ENCODE peak calls at places on chromosomes 3 and 15, in five cellular contexts. One of them, this sample, is unnamed.
A peak's percentile ranks its signal among the peaks of the same experiment; 100 is the strongest.

GRCh38 chr3:89179355-89179997 is 72.1 kb downstream of the EPHA3 start:
- DNase-seq in PC-9: no peak
- DNase-seq in endothelial cell: no peak
- DNase-seq in RWPE1: peak; percentile 8
- DNase-seq in stomach: no peak
- DNase-seq in this sample: no peak

GRCh38 chr3:158802399-158803023 is 657 bp downstream of the MFSD1 start:
- DNase-seq in PC-9: peak; percentile 40
- DNase-seq in endothelial cell: no peak
- DNase-seq in RWPE1: no peak
- DNase-seq in stomach: no peak
- DNase-seq in this sample: peak; percentile 28

GRCh38 chr3:71456155-71456554 is 127.4 kb downstream of the FOXP1 start:
- DNase-seq in PC-9: no peak
- DNase-seq in endothelial cell: no peak
- DNase-seq in RWPE1: no peak
- DNase-seq in stomach: no peak
- DNase-seq in this sample: peak; percentile 30

GRCh38 chr3:9080165-9080564 is 116.9 kb upstream of the RAD18 start:
- DNase-seq in PC-9: no peak
- DNase-seq in endothelial cell: no peak
- DNase-seq in RWPE1: peak; percentile 48
- DNase-seq in stomach: no peak
- DNase-seq in this sample: no peak

GRCh38 chr15:68524753-68525584 is 53.8 kb upstream of the CORO2B start:
- DNase-seq in PC-9: no peak
- DNase-seq in endothelial cell: no peak
- DNase-seq in RWPE1: no peak
- DNase-seq in stomach: no peak
- DNase-seq in this sample: no peak

GRCh38 chr3:122055215-122055614 is at the start of gene CD86:
- DNase-seq in PC-9: no peak
- DNase-seq in endothelial cell: no peak
- DNase-seq in RWPE1: no peak
- DNase-seq in stomach: no peak
- DNase-seq in this sample: no peak

GRCh38 chr15:60970246-60971170 is 258.6 kb downstream of the RORA start:
- DNase-seq in PC-9: no peak
- DNase-seq in endothelial cell: no peak
- DNase-seq in RWPE1: no peak
- DNase-seq in stomach: no peak
- DNase-seq in this sample: no peak

GRCh38 chr3:129526121-129526900 is 2.1 kb upstream of the RHO start:
- DNase-seq in PC-9: no peak
- DNase-seq in endothelial cell: no peak
- DNase-seq in RWPE1: no peak
- DNase-seq in stomach: no peak
- DNase-seq in this sample: no peak

GRCh38 chr3:16464499-16465150 is 48.9 kb downstream of the RFTN1 start:
- DNase-seq in PC-9: no peak
- DNase-seq in endothelial cell: no peak
- DNase-seq in RWPE1: no peak
- DNase-seq in stomach: no peak
- DNase-seq in this sample: no peak

GRCh38 chr3:181694805-181695660 is 16.7 kb upstream of the SOX2 start:
- DNase-seq in PC-9: no peak
- DNase-seq in endothelial cell: peak; percentile 77
- DNase-seq in RWPE1: no peak
- DNase-seq in stomach: peak; percentile 47
- DNase-seq in this sample: no peak

GRCh38 chr3:196348698-196349097 is 10.5 kb upstream of the TM4SF19 start:
- DNase-seq in PC-9: no peak
- DNase-seq in endothelial cell: no peak
- DNase-seq in RWPE1: no peak
- DNase-seq in stomach: no peak
- DNase-seq in this sample: no peak

GRCh38 chr3:5160926-5161858 is 26.3 kb upstream of the EDEM1 start:
- DNase-seq in PC-9: peak; percentile 66
- DNase-seq in endothelial cell: no peak
- DNase-seq in RWPE1: peak; percentile 21
- DNase-seq in stomach: no peak
- DNase-seq in this sample: peak; percentile 28

GRCh38 chr3:128554465-128555097 is 61.6 kb upstream of the GATA2 start:
- DNase-seq in PC-9: no peak
- DNase-seq in endothelial cell: no peak
- DNase-seq in RWPE1: no peak
- DNase-seq in stomach: no peak
- DNase-seq in this sample: no peak

GRCh38 chr3:24379936-24380335 is 114.7 kb downstream of the THRB start:
- DNase-seq in PC-9: peak; percentile 47
- DNase-seq in endothelial cell: no peak
- DNase-seq in RWPE1: no peak
- DNase-seq in stomach: no peak
- DNase-seq in this sample: no peak

GRCh38 chr3:57726395-57726794 is 29.7 kb upstream of the SLMAP start:
- DNase-seq in PC-9: no peak
- DNase-seq in endothelial cell: no peak
- DNase-seq in RWPE1: no peak
- DNase-seq in stomach: no peak
- DNase-seq in this sample: no peak

GRCh38 chr3:120420855-120421570 is 29.8 kb downstream of the FSTL1 start:
- DNase-seq in PC-9: no peak
- DNase-seq in endothelial cell: no peak
- DNase-seq in RWPE1: no peak
- DNase-seq in stomach: no peak
- DNase-seq in this sample: no peak

GRCh38 chr15:35439291-35439690 is 106.7 kb downstream of the DPH6 start:
- DNase-seq in PC-9: no peak
- DNase-seq in endothelial cell: no peak
- DNase-seq in RWPE1: no peak
- DNase-seq in stomach: no peak
- DNase-seq in this sample: no peak

GRCh38 chr3:10269443-10269842 is 21.2 kb downstream of the TATDN2 start:
- DNase-seq in PC-9: no peak
- DNase-seq in endothelial cell: no peak
- DNase-seq in RWPE1: no peak
- DNase-seq in stomach: no peak
- DNase-seq in this sample: no peak

GRCh38 chr3:10265833-10266232 is 17.6 kb downstream of the TATDN2 start:
- DNase-seq in PC-9: no peak
- DNase-seq in endothelial cell: no peak
- DNase-seq in RWPE1: no peak
- DNase-seq in stomach: no peak
- DNase-seq in this sample: no peak

GRCh38 chr3:10272977-10273376 is 19.8 kb downstream of the GHRL start:
- DNase-seq in PC-9: no peak
- DNase-seq in endothelial cell: no peak
- DNase-seq in RWPE1: no peak
- DNase-seq in stomach: no peak
- DNase-seq in this sample: no peak

GRCh38 chr3:10268116-10268515 is 19.9 kb downstream of the TATDN2 start:
- DNase-seq in PC-9: no peak
- DNase-seq in endothelial cell: no peak
- DNase-seq in RWPE1: no peak
- DNase-seq in stomach: no peak
- DNase-seq in this sample: no peak

GRCh38 chr3:10268930-10269329 is 20.7 kb downstream of the TATDN2 start:
- DNase-seq in PC-9: no peak
- DNase-seq in endothelial cell: no peak
- DNase-seq in RWPE1: no peak
- DNase-seq in stomach: no peak
- DNase-seq in this sample: no peak
- TF ChIP-seq CTCF in PC-9: no peak
- TF ChIP-seq CTCF in endothelial cell: no peak
- TF ChIP-seq CTCF in RWPE1: no peak
- TF ChIP-seq CTCF in stomach: no peak
- TF ChIP-seq CTCF in this sample: no peak

GRCh38 chr15:47194718-47195117 is 522.6 kb upstream of the SEMA6D start:
- DNase-seq in PC-9: no peak
- DNase-seq in endothelial cell: no peak
- DNase-seq in RWPE1: peak; percentile 17
- DNase-seq in stomach: no peak
- DNase-seq in this sample: no peak
- TF ChIP-seq CTCF in PC-9: peak; percentile 38
- TF ChIP-seq CTCF in endothelial cell: no peak
- TF ChIP-seq CTCF in RWPE1: peak; percentile 29
- TF ChIP-seq CTCF in stomach: no peak
- TF ChIP-seq CTCF in this sample: no peak

GRCh38 chr3:36736327-36736726 is 28.0 kb downstream of the DCLK3 start:
- DNase-seq in PC-9: no peak
- DNase-seq in endothelial cell: no peak
- DNase-seq in RWPE1: no peak
- DNase-seq in stomach: no peak
- DNase-seq in this sample: no peak
- TF ChIP-seq CTCF in PC-9: no peak
- TF ChIP-seq CTCF in endothelial cell: no peak
- TF ChIP-seq CTCF in RWPE1: no peak
- TF ChIP-seq CTCF in stomach: no peak
- TF ChIP-seq CTCF in this sample: no peak

GRCh38 chr3:54888162-54888561 is 39.7 kb downstream of the LRTM1 start:
- DNase-seq in PC-9: no peak
- DNase-seq in endothelial cell: no peak
- DNase-seq in RWPE1: no peak
- DNase-seq in stomach: no peak
- DNase-seq in this sample: no peak

GRCh38 chr3:54888873-54889272 is 39.0 kb downstream of the LRTM1 start:
- DNase-seq in PC-9: no peak
- DNase-seq in endothelial cell: no peak
- DNase-seq in RWPE1: no peak
- DNase-seq in stomach: no peak
- DNase-seq in this sample: no peak

GRCh38 chr3:54892168-54892567 is 35.7 kb downstream of the LRTM1 start:
- DNase-seq in PC-9: no peak
- DNase-seq in endothelial cell: no peak
- DNase-seq in RWPE1: no peak
- DNase-seq in stomach: no peak
- DNase-seq in this sample: no peak

GRCh38 chr3:54889731-54890130 is 38.1 kb downstream of the LRTM1 start:
- DNase-seq in PC-9: no peak
- DNase-seq in endothelial cell: no peak
- DNase-seq in RWPE1: no peak
- DNase-seq in stomach: no peak
- DNase-seq in this sample: no peak

GRCh38 chr3:54891540-54891897 is 36.3 kb downstream of the LRTM1 start:
- DNase-seq in PC-9: peak; percentile 97
- DNase-seq in endothelial cell: no peak
- DNase-seq in RWPE1: peak; percentile 95
- DNase-seq in stomach: peak; percentile 64
- DNase-seq in this sample: no peak
- TF ChIP-seq CTCF in PC-9: peak; percentile 48
- TF ChIP-seq CTCF in endothelial cell: no peak
- TF ChIP-seq CTCF in RWPE1: peak; percentile 46
- TF ChIP-seq CTCF in stomach: no peak
- TF ChIP-seq CTCF in this sample: no peak

GRCh38 chr3:190081387-190081786 is 39.3 kb downstream of the P3H2 start:
- DNase-seq in PC-9: no peak
- DNase-seq in endothelial cell: no peak
- DNase-seq in RWPE1: no peak
- DNase-seq in stomach: no peak
- DNase-seq in this sample: no peak
- TF ChIP-seq CTCF in PC-9: no peak
- TF ChIP-seq CTCF in endothelial cell: no peak
- TF ChIP-seq CTCF in RWPE1: no peak
- TF ChIP-seq CTCF in stomach: no peak
- TF ChIP-seq CTCF in this sample: no peak

DNA sequence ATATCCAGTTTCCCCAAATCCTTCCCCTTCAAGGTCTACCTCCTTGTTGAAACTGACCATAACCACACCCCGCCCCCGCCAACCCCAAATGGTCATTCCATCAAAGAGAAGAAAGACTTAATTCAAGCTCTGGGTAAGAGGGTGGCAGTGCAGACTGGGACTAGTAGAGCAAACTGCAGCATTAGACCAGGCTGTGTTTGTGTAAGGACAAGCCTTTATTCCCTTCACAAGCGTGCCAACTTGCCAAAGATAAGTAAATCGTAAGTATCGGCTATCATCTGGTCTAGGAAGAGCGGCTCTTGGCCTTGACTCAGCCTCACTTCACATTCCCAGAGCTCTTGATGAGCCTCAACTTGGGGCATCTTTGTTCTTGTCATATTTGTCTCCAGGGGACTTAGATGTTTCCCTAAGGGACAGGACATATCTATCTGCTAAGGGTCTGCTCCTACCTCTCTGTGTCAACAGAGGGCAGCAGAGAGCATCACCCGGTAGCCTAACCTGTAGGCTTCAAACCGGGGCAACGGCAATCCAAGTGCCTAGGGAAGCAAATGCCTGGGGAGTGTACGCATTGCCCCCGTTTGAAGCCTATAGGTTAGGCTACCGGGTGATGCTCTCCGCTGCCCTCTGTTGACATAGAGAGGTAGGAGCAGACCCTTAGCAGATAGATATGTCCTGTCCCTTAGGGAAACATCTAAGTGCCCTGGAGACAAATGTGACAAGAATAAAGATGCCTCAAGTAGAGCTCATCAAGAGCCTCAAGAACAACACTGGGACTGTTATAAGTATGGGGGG is 8.9 kb upstream of the MAP3K13 start:
- DNase-seq in PC-9: peak; percentile 82
- DNase-seq in endothelial cell: peak; percentile 77
- DNase-seq in RWPE1: no peak
- DNase-seq in stomach: peak; percentile 79
- DNase-seq in this sample: peak; percentile 89
- TF ChIP-seq CTCF in PC-9: peak; percentile 92
- TF ChIP-seq CTCF in endothelial cell: peak; percentile 61
- TF ChIP-seq CTCF in RWPE1: peak; percentile 57
- TF ChIP-seq CTCF in stomach: no peak
- TF ChIP-seq CTCF in this sample: peak; percentile 56